ENCODE peak calls at places on chromosomes 16 and 17, in seven cellular contexts. One of them, this sample, is unnamed.

GRCh38 chr17:71099003-71099710 is 929.8 kb downstream of the KCNJ2 start:
- DNase-seq in left ventricle myocardium inferior: no peak
- DNase-seq in GM23338: no peak
- DNase-seq in heart left ventricle: no peak
- DNase-seq in neural progenitor cell: no peak
- DNase-seq in fibroblast of mammary gland: peak
- DNase-seq in cardiac muscle cell: no peak
- DNase-seq in this sample: no peak

GRCh38 chr17:79747508-79748295 is 17.0 kb downstream of the ENPP7 start:
- DNase-seq in left ventricle myocardium inferior: no peak
- DNase-seq in GM23338: peak
- DNase-seq in heart left ventricle: peak
- DNase-seq in neural progenitor cell: peak
- DNase-seq in fibroblast of mammary gland: no peak
- DNase-seq in cardiac muscle cell: peak
- DNase-seq in this sample: no peak

GRCh38 chr16:82995927-82996441 is 369.2 kb downstream of the CDH13 start:
- DNase-seq in left ventricle myocardium inferior: no peak
- DNase-seq in GM23338: no peak
- DNase-seq in heart left ventricle: no peak
- DNase-seq in neural progenitor cell: no peak
- DNase-seq in fibroblast of mammary gland: peak
- DNase-seq in cardiac muscle cell: no peak
- DNase-seq in this sample: peak

GRCh38 chr16:11632455-11632921 is 35.8 kb upstream of the SNN start:
- DNase-seq in left ventricle myocardium inferior: peak
- DNase-seq in GM23338: no peak
- DNase-seq in heart left ventricle: peak
- DNase-seq in neural progenitor cell: peak
- DNase-seq in fibroblast of mammary gland: peak
- DNase-seq in cardiac muscle cell: peak
- DNase-seq in this sample: no peak

GRCh38 chr17:43479948-43480347 is 3.8 kb upstream of the DHX8 start:
- DNase-seq in left ventricle myocardium inferior: no peak
- DNase-seq in GM23338: no peak
- DNase-seq in heart left ventricle: no peak
- DNase-seq in neural progenitor cell: no peak
- DNase-seq in fibroblast of mammary gland: no peak
- DNase-seq in cardiac muscle cell: peak
- DNase-seq in this sample: no peak

GRCh38 chr17:42518755-42519545 is 17.1 kb upstream of the NAGLU start:
- DNase-seq in left ventricle myocardium inferior: peak
- DNase-seq in GM23338: no peak
- DNase-seq in heart left ventricle: no peak
- DNase-seq in neural progenitor cell: no peak
- DNase-seq in fibroblast of mammary gland: no peak
- DNase-seq in cardiac muscle cell: no peak
- DNase-seq in this sample: no peak

GRCh38 chr17:62109378-62109902 is 44.4 kb upstream of the MED13 start:
- DNase-seq in left ventricle myocardium inferior: no peak
- DNase-seq in GM23338: peak
- DNase-seq in heart left ventricle: no peak
- DNase-seq in neural progenitor cell: peak
- DNase-seq in fibroblast of mammary gland: peak
- DNase-seq in cardiac muscle cell: peak
- DNase-seq in this sample: peak

GRCh38 chr17:14622622-14623101 is 321.8 kb downstream of the HS3ST3B1 start:
- DNase-seq in left ventricle myocardium inferior: no peak
- DNase-seq in GM23338: no peak
- DNase-seq in heart left ventricle: no peak
- DNase-seq in neural progenitor cell: no peak
- DNase-seq in fibroblast of mammary gland: no peak
- DNase-seq in cardiac muscle cell: no peak
- DNase-seq in this sample: no peak

GRCh38 chr16:83615553-83615952 is 192.2 kb upstream of the HSBP1 start:
- DNase-seq in left ventricle myocardium inferior: no peak
- DNase-seq in GM23338: no peak
- DNase-seq in heart left ventricle: no peak
- DNase-seq in neural progenitor cell: no peak
- DNase-seq in fibroblast of mammary gland: peak
- DNase-seq in cardiac muscle cell: no peak
- DNase-seq in this sample: peak

DNA sequence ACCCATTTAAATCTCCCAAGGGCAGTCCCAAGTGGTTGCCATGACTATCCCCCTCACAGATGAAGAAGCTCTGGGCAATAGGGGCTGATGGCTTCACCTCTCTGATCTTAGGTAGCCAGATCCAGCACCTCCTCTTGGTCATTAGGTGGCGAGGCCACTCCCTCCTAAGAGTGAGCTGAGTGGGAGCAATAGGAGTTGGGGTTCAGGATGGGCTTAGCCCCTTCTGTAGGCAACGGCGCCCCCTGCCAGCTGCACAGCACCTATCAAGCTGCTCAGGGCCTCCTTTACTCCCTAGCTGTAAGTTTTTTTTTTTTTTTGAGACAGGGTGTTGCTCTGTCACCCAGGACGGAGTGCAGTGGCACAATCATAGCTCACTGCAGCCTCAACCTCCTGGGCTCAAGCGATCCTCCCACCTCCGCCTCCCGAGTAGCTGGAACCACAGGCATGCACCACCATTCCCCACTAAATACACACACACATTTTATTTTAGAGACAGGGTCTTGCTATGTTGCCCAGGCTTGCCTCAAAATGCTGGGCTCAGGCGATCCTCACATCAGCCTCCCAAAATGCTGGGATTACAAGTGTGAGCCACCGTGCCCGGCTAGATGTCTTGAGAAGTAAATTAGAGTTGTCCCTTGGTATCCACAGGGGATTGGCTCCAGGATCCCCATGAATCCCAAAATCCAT is 3.5 kb upstream of the RRAD start:
- DNase-seq in left ventricle myocardium inferior: no peak
- DNase-seq in GM23338: peak
- DNase-seq in heart left ventricle: no peak
- DNase-seq in neural progenitor cell: peak
- DNase-seq in fibroblast of mammary gland: peak
- DNase-seq in cardiac muscle cell: peak
- DNase-seq in this sample: peak
- TF ChIP-seq CTCF in left ventricle myocardium inferior: peak
- TF ChIP-seq CTCF in GM23338: peak
- TF ChIP-seq CTCF in heart left ventricle: peak
- TF ChIP-seq CTCF in neural progenitor cell: peak
- TF ChIP-seq CTCF in fibroblast of mammary gland: peak
- TF ChIP-seq CTCF in cardiac muscle cell: peak
- TF ChIP-seq CTCF in this sample: peak

GRCh38 chr17:50195196-50195865 is 6.1 kb downstream of the COL1A1 start:
- DNase-seq in left ventricle myocardium inferior: no peak
- DNase-seq in GM23338: no peak
- DNase-seq in heart left ventricle: peak
- DNase-seq in neural progenitor cell: no peak
- DNase-seq in fibroblast of mammary gland: peak
- DNase-seq in cardiac muscle cell: no peak
- DNase-seq in this sample: no peak
- TF ChIP-seq CTCF in left ventricle myocardium inferior: no peak
- TF ChIP-seq CTCF in GM23338: peak
- TF ChIP-seq CTCF in heart left ventricle: no peak
- TF ChIP-seq CTCF in neural progenitor cell: no peak
- TF ChIP-seq CTCF in fibroblast of mammary gland: peak
- TF ChIP-seq CTCF in cardiac muscle cell: peak
- TF ChIP-seq CTCF in this sample: no peak

GRCh38 chr17:57288034-57288752 is 31.9 kb downstream of the MSI2 start:
- DNase-seq in left ventricle myocardium inferior: peak
- DNase-seq in GM23338: no peak
- DNase-seq in heart left ventricle: no peak
- DNase-seq in neural progenitor cell: no peak
- DNase-seq in fibroblast of mammary gland: peak
- DNase-seq in cardiac muscle cell: no peak
- DNase-seq in this sample: no peak

GRCh38 chr17:57285681-57286080 is 29.4 kb downstream of the MSI2 start:
- DNase-seq in left ventricle myocardium inferior: no peak
- DNase-seq in GM23338: no peak
- DNase-seq in heart left ventricle: no peak
- DNase-seq in neural progenitor cell: no peak
- DNase-seq in fibroblast of mammary gland: no peak
- DNase-seq in cardiac muscle cell: no peak
- DNase-seq in this sample: no peak

GRCh38 chr17:57284984-57285646 is 28.8 kb downstream of the MSI2 start:
- DNase-seq in left ventricle myocardium inferior: no peak
- DNase-seq in GM23338: peak
- DNase-seq in heart left ventricle: no peak
- DNase-seq in neural progenitor cell: peak
- DNase-seq in fibroblast of mammary gland: no peak
- DNase-seq in cardiac muscle cell: no peak
- DNase-seq in this sample: no peak

GRCh38 chr17:57284583-57284982 is 28.3 kb downstream of the MSI2 start:
- DNase-seq in left ventricle myocardium inferior: no peak
- DNase-seq in GM23338: no peak
- DNase-seq in heart left ventricle: no peak
- DNase-seq in neural progenitor cell: no peak
- DNase-seq in fibroblast of mammary gland: no peak
- DNase-seq in cardiac muscle cell: no peak
- DNase-seq in this sample: no peak

DNA sequence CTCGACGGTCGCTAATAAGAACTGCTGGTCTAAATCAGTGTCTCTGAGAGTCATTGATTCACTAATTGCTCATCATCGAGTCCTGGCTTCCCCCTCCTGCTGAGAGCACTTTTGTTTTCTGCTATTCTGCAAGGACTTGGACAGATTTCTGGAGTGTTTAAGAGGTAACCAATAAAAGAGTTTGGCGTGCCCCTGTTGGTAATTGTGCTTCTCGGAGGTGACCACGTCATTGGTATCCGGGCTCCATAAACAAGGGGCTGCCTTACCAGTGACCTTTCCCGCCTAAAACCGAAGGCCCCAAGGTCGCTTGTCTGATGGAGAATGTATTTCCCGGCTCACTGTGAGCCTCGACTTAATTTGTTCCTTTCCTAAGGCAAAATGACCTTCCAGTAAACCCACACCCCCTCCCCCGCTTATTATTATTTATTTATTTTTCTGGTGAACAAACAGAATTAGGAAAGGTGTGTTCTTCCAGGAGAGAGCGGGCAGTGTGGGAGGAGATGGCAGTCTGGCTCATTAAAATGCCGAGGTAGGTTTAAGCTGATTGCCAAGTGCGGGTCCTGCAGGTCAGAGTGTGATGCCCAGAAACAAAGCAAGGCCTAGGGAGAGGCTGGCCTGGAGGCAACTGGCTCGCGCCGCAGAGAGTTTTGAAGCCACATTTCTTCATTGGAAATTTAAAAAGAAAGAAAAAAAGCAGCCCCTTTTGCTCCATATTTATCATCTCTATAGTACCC is 30.2 kb downstream of the MSI2 start:
- DNase-seq in left ventricle myocardium inferior: no peak
- DNase-seq in GM23338: peak
- DNase-seq in heart left ventricle: no peak
- DNase-seq in neural progenitor cell: peak
- DNase-seq in fibroblast of mammary gland: no peak
- DNase-seq in cardiac muscle cell: no peak
- DNase-seq in this sample: no peak
- TF ChIP-seq CTCF in left ventricle myocardium inferior: no peak
- TF ChIP-seq CTCF in GM23338: no peak
- TF ChIP-seq CTCF in heart left ventricle: no peak
- TF ChIP-seq CTCF in neural progenitor cell: no peak
- TF ChIP-seq CTCF in fibroblast of mammary gland: no peak
- TF ChIP-seq CTCF in cardiac muscle cell: no peak
- TF ChIP-seq CTCF in this sample: no peak

GRCh38 chr17:17062866-17063265 is 20.6 kb downstream of the MPRIP start:
- DNase-seq in left ventricle myocardium inferior: no peak
- DNase-seq in GM23338: no peak
- DNase-seq in heart left ventricle: peak
- DNase-seq in neural progenitor cell: no peak
- DNase-seq in fibroblast of mammary gland: no peak
- DNase-seq in cardiac muscle cell: no peak
- DNase-seq in this sample: peak

GRCh38 chr17:17062356-17062755 is 20.1 kb downstream of the MPRIP start:
- DNase-seq in left ventricle myocardium inferior: no peak
- DNase-seq in GM23338: no peak
- DNase-seq in heart left ventricle: peak
- DNase-seq in neural progenitor cell: no peak
- DNase-seq in fibroblast of mammary gland: peak
- DNase-seq in cardiac muscle cell: no peak
- DNase-seq in this sample: no peak

GRCh38 chr17:17064322-17064721 is 22.1 kb downstream of the MPRIP start:
- DNase-seq in left ventricle myocardium inferior: no peak
- DNase-seq in GM23338: no peak
- DNase-seq in heart left ventricle: no peak
- DNase-seq in neural progenitor cell: no peak
- DNase-seq in fibroblast of mammary gland: no peak
- DNase-seq in cardiac muscle cell: no peak
- DNase-seq in this sample: no peak

GRCh38 chr17:17061516-17061915 is 19.3 kb downstream of the MPRIP start:
- DNase-seq in left ventricle myocardium inferior: no peak
- DNase-seq in GM23338: no peak
- DNase-seq in heart left ventricle: no peak
- DNase-seq in neural progenitor cell: no peak
- DNase-seq in fibroblast of mammary gland: no peak
- DNase-seq in cardiac muscle cell: no peak
- DNase-seq in this sample: no peak

DNA sequence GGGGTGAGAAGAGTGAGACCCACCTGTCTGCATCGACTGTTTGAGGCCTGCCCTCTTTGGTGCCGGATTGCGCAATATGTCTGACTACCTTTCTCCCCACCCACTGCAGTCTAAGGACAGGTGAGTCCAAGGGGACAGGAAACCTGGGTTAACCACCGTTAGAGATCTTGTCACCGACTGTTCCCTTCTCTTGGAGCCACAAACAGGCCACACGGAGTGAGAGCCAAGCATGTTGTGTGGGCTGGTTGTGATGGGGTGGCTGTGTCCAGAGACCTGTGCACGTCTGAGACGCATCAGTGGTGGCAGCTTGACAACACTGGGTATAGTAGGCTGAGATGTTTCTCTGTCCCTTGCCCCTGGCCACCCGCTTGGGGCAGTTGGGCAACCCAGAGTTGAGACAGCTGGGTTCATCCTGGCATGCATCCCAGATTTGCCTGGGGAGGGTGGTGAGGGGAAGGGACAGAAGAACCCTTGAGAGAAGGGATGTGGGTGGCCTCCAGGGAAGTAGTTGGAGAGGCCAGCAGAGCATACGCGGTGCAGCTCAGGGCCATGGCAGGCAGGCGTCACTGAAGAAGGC is 21.4 kb downstream of the MPRIP start:
- DNase-seq in left ventricle myocardium inferior: peak
- DNase-seq in GM23338: no peak
- DNase-seq in heart left ventricle: peak
- DNase-seq in neural progenitor cell: no peak
- DNase-seq in fibroblast of mammary gland: no peak
- DNase-seq in cardiac muscle cell: no peak
- DNase-seq in this sample: peak
- TF ChIP-seq CTCF in left ventricle myocardium inferior: no peak
- TF ChIP-seq CTCF in GM23338: no peak
- TF ChIP-seq CTCF in heart left ventricle: no peak
- TF ChIP-seq CTCF in neural progenitor cell: no peak
- TF ChIP-seq CTCF in fibroblast of mammary gland: no peak
- TF ChIP-seq CTCF in cardiac muscle cell: no peak
- TF ChIP-seq CTCF in this sample: no peak

This sample was measured in epithelial cell of esophagus.